ENCODE peak calls at places on chromosomes 1 and 21, in six cellular contexts. One of them, this sample, is unnamed.
A peak's percentile ranks its signal among the peaks of the same experiment; 100 is the strongest.

GRCh38 chr1:191368891-191369654 is 789.2 kb upstream of the RGS18 start:
- DNase-seq in nucleus accumbens: no peak
- DNase-seq in aorta: no peak
- DNase-seq in breast epithelium: no peak
- DNase-seq in SK-MEL-5: peak; percentile 16
- DNase-seq in CD8-positive, alpha-beta memory T cell: no peak
- DNase-seq in this sample: no peak

GRCh38 chr1:219537182-219537581 is 75.7 kb downstream of the ZC3H11B start:
- DNase-seq in SK-MEL-5: no peak
- DNase-seq in nucleus accumbens: no peak
- DNase-seq in breast epithelium: no peak
- DNase-seq in CD8-positive, alpha-beta memory T cell: no peak
- DNase-seq in aorta: no peak
- DNase-seq in this sample: no peak

GRCh38 chr21:37828515-37828914 is 87.7 kb downstream of the KCNJ6 start:
- DNase-seq in CD8-positive, alpha-beta memory T cell: no peak
- DNase-seq in breast epithelium: no peak
- DNase-seq in nucleus accumbens: no peak
- DNase-seq in aorta: no peak
- DNase-seq in SK-MEL-5: no peak
- DNase-seq in this sample: no peak

GRCh38 chr1:168285419-168285790 is 4.7 kb downstream of the TBX19 start:
- DNase-seq in nucleus accumbens: no peak
- DNase-seq in aorta: no peak
- DNase-seq in breast epithelium: no peak
- DNase-seq in SK-MEL-5: no peak
- DNase-seq in CD8-positive, alpha-beta memory T cell: no peak
- DNase-seq in this sample: no peak

GRCh38 chr1:236471653-236472052 is 52.1 kb upstream of the LGALS8 start:
- DNase-seq in nucleus accumbens: no peak
- DNase-seq in CD8-positive, alpha-beta memory T cell: no peak
- DNase-seq in breast epithelium: no peak
- DNase-seq in SK-MEL-5: no peak
- DNase-seq in aorta: no peak
- DNase-seq in this sample: no peak

GRCh38 chr1:60596791-60597748 is 485.3 kb upstream of the NFIA start:
- DNase-seq in aorta: no peak
- DNase-seq in breast epithelium: no peak
- DNase-seq in nucleus accumbens: no peak
- DNase-seq in CD8-positive, alpha-beta memory T cell: no peak
- DNase-seq in SK-MEL-5: no peak
- DNase-seq in this sample: no peak

GRCh38 chr1:211829343-211830054 is 1.1 kb downstream of the LPGAT1 start:
- DNase-seq in nucleus accumbens: peak; percentile 55
- DNase-seq in SK-MEL-5: peak; percentile 47
- DNase-seq in CD8-positive, alpha-beta memory T cell: no peak
- DNase-seq in aorta: no peak
- DNase-seq in breast epithelium: no peak
- DNase-seq in this sample: peak; percentile 14

GRCh38 chr1:209787551-209787950 is 3.2 kb upstream of the C1orf74 start:
- DNase-seq in breast epithelium: no peak
- DNase-seq in nucleus accumbens: peak; percentile 23
- DNase-seq in aorta: no peak
- DNase-seq in SK-MEL-5: no peak
- DNase-seq in CD8-positive, alpha-beta memory T cell: no peak
- DNase-seq in this sample: no peak

GRCh38 chr1:89761901-89762300 is 58.9 kb upstream of the LRRC8D start:
- DNase-seq in nucleus accumbens: no peak
- DNase-seq in SK-MEL-5: no peak
- DNase-seq in breast epithelium: no peak
- DNase-seq in CD8-positive, alpha-beta memory T cell: no peak
- DNase-seq in aorta: no peak
- DNase-seq in this sample: no peak

GRCh38 chr1:169288011-169288414 is 79.6 kb downstream of the NME7 start:
- DNase-seq in breast epithelium: no peak
- DNase-seq in nucleus accumbens: no peak
- DNase-seq in SK-MEL-5: no peak
- DNase-seq in aorta: no peak
- DNase-seq in CD8-positive, alpha-beta memory T cell: no peak
- DNase-seq in this sample: no peak

GRCh38 chr1:156504062-156504813 is 3.7 kb upstream of the MEF2D start:
- DNase-seq in CD8-positive, alpha-beta memory T cell: no peak
- DNase-seq in aorta: no peak
- DNase-seq in nucleus accumbens: no peak
- DNase-seq in SK-MEL-5: peak; percentile 36
- DNase-seq in breast epithelium: no peak
- DNase-seq in this sample: no peak

GRCh38 chr1:153805042-153805745 is 30.0 kb downstream of the SLC27A3 start:
- DNase-seq in breast epithelium: no peak
- DNase-seq in SK-MEL-5: peak; percentile 38
- DNase-seq in nucleus accumbens: no peak
- DNase-seq in aorta: no peak
- DNase-seq in CD8-positive, alpha-beta memory T cell: peak; percentile 66
- DNase-seq in this sample: no peak

GRCh38 chr21:26806734-26807372 is 38.4 kb downstream of the ADAMTS1 start:
- DNase-seq in aorta: no peak
- DNase-seq in CD8-positive, alpha-beta memory T cell: no peak
- DNase-seq in SK-MEL-5: no peak
- DNase-seq in breast epithelium: no peak
- DNase-seq in nucleus accumbens: no peak
- DNase-seq in this sample: no peak

GRCh38 chr1:213070399-213070798 is 19.4 kb downstream of the RPS6KC1 start:
- DNase-seq in breast epithelium: no peak
- DNase-seq in CD8-positive, alpha-beta memory T cell: no peak
- DNase-seq in aorta: no peak
- DNase-seq in SK-MEL-5: peak; percentile 80
- DNase-seq in nucleus accumbens: no peak
- DNase-seq in this sample: no peak

GRCh38 chr1:234720709-234721436 is 110.9 kb upstream of the IRF2BP2 start:
- DNase-seq in breast epithelium: no peak
- DNase-seq in SK-MEL-5: no peak
- DNase-seq in aorta: peak; percentile 45
- DNase-seq in CD8-positive, alpha-beta memory T cell: no peak
- DNase-seq in nucleus accumbens: no peak
- DNase-seq in this sample: no peak

This sample was measured in substantia nigra.